ENCODE peak calls at places on chromosomes 13 and 19, in ten cellular contexts. N, S, Y, E, A, D, X, I, K and P are unnamed samples.

GRCh38 chr19:5498817-5499535 is 43.8 kb downstream of the ZNRF4 start:
- DNase-seq in N (no peak), S (no peak), Y (no peak), E (no peak), A (no peak), D (no peak), X (no peak), I (no peak), K (no peak), P (no peak)

GRCh38 chr19:53254451-53255341 is at the start of gene ZNF677:
- DNase-seq in N (peak), S (peak), Y (peak), E (peak), A (peak), D (peak), X (peak), I (peak), K (peak), P (peak)

GRCh38 chr19:3061214-3062161 is 807 bp downstream of the TLE5 start:
- DNase-seq in N (peak), S (peak), Y (no peak), E (peak), A (no peak), D (peak), X (peak), I (peak), K (no peak), P (peak)

GRCh38 chr13:99421758-99422555 is 79.3 kb upstream of the TM9SF2 start:
- DNase-seq in N (no peak), S (no peak), Y (no peak), E (no peak), A (no peak), D (no peak), X (no peak), I (no peak), K (no peak), P (no peak)

GRCh38 chr13:25281937-25282332 is 5.4 kb downstream of the MTMR6 start:
- DNase-seq in N (no peak), S (no peak), Y (no peak), E (no peak), A (no peak), D (no peak), X (no peak), I (no peak), K (no peak), P (no peak)

GRCh38 chr13:46176756-46177155 is 5.2 kb downstream of the LCP1 start:
- DNase-seq in N (no peak), S (no peak), Y (no peak), E (no peak), A (no peak), D (no peak), X (peak), I (no peak), K (no peak), P (no peak)

GRCh38 chr19:44757057-44757734 is 8.7 kb downstream of the BCL3 start:
- DNase-seq in N (peak), S (peak), Y (no peak), E (no peak), A (no peak), D (no peak), X (peak), I (peak), K (no peak), P (no peak)

GRCh38 chr19:17090501-17091074 is 15.0 kb downstream of the MYO9B start:
- DNase-seq in N (peak), S (no peak), Y (no peak), E (peak), A (no peak), D (peak), X (peak), I (peak), K (no peak), P (no peak)

GRCh38 chr19:13012690-13013608 is 17.7 kb downstream of the NFIX start:
- DNase-seq in N (peak), S (peak), Y (no peak), E (no peak), A (no peak), D (peak), X (no peak), I (peak), K (no peak), P (peak)

GRCh38 chr19:2420490-2420889 is 6.9 kb downstream of the TIMM13 start:
- DNase-seq in N (no peak), S (no peak), Y (no peak), E (no peak), A (no peak), D (no peak), X (no peak), I (no peak), K (no peak), P (no peak)

GRCh38 chr13:84553252-84553651 is 671.0 kb upstream of the SLITRK1 start:
- DNase-seq in N (no peak), S (no peak), Y (no peak), E (peak), A (no peak), D (no peak), X (peak), I (no peak), K (no peak), P (no peak)

GRCh38 chr19:35742121-35742724 is at the start of gene IGFLR1:
- DNase-seq in N (no peak), S (no peak), Y (no peak), E (no peak), A (no peak), D (peak), X (peak), I (no peak), K (no peak), P (peak)

GRCh38 chr19:35254341-35255297 is 5.8 kb downstream of the LSR start:
- DNase-seq in N (no peak), S (no peak), Y (no peak), E (no peak), A (no peak), D (no peak), X (no peak), I (no peak), K (no peak), P (no peak)

GRCh38 chr19:16915734-16916133 is 26.9 kb downstream of the F2RL3 start:
- DNase-seq in N (no peak), S (no peak), Y (no peak), E (no peak), A (no peak), D (no peak), X (no peak), I (no peak), K (no peak), P (no peak)

GRCh38 chr19:8392017-8392591 is 1.9 kb downstream of the RAB11B start:
- DNase-seq in N (peak), S (peak), Y (no peak), E (no peak), A (no peak), D (no peak), X (peak), I (no peak), K (no peak), P (no peak)

GRCh38 chr19:18658366-18658855 is 21.6 kb downstream of the KLHL26 start:
- DNase-seq in N (no peak), S (no peak), Y (no peak), E (no peak), A (no peak), D (no peak), X (no peak), I (no peak), K (no peak), P (no peak)

GRCh38 chr19:51480590-51480989 is 2.3 kb downstream of the CEACAM18 start:
- DNase-seq in N (no peak), S (peak), Y (no peak), E (peak), A (no peak), D (peak), X (no peak), I (no peak), K (no peak), P (no peak)

GRCh38 chr19:10269333-10270179 is 1.4 kb upstream of the ICAM1 start:
- DNase-seq in N (peak), S (peak), Y (no peak), E (peak), A (no peak), D (peak), X (peak), I (peak), K (peak), P (peak)

GRCh38 chr19:4609878-4610511 is 29.3 kb upstream of the TNFAIP8L1 start:
- DNase-seq in N (no peak), S (no peak), Y (no peak), E (no peak), A (no peak), D (no peak), X (peak), I (no peak), K (no peak), P (no peak)

GRCh38 chr13:24217601-24218281 is 57.2 kb downstream of the SPATA13 start:
- DNase-seq in N (peak), S (peak), Y (no peak), E (no peak), A (no peak), D (no peak), X (peak), I (peak), K (no peak), P (no peak)

GRCh38 chr19:33054623-33055022 is 10.1 kb downstream of the RHPN2 start:
- DNase-seq in N (no peak), S (no peak), Y (no peak), E (no peak), A (no peak), D (no peak), X (peak), I (no peak), K (no peak), P (no peak)

GRCh38 chr13:30143671-30144400 is 163.5 kb downstream of the KATNAL1 start:
- DNase-seq in N (peak), S (peak), Y (no peak), E (no peak), A (no peak), D (no peak), X (no peak), I (peak), K (no peak), P (no peak)

GRCh38 chr19:30437869-30438268 is 65.7 kb downstream of the ZNF536 start:
- DNase-seq in N (no peak), S (no peak), Y (no peak), E (no peak), A (no peak), D (no peak), X (no peak), I (no peak), K (no peak), P (no peak)

GRCh38 chr19:35545001-35545854 is at the start of gene TMEM147:
- DNase-seq in N (peak), S (peak), Y (peak), E (peak), A (no peak), D (peak), X (peak), I (peak), K (peak), P (peak)

GRCh38 chr19:2043269-2043641 is 7.8 kb downstream of the MKNK2 start:
- DNase-seq in N (no peak), S (no peak), Y (no peak), E (no peak), A (no peak), D (no peak), X (no peak), I (no peak), K (no peak), P (no peak)

GRCh38 chr13:19601749-19602725 is 31.4 kb upstream of the MPHOSPH8 start:
- DNase-seq in N (peak), S (peak), Y (no peak), E (no peak), A (peak), D (peak), X (peak), I (peak), K (no peak), P (peak)

GRCh38 chr13:46392967-46393366 is 5.9 kb upstream of the RUBCNL start:
- DNase-seq in N (no peak), S (no peak), Y (no peak), E (no peak), A (no peak), D (no peak), X (no peak), I (no peak), K (no peak), P (no peak)

GRCh38 chr13:83878691-83879410 is 3.4 kb downstream of the SLITRK1 start:
- DNase-seq in N (no peak), S (no peak), Y (no peak), E (no peak), A (no peak), D (no peak), X (no peak), I (no peak), K (no peak), P (no peak)

GRCh38 chr13:105758929-105759328 is 776.5 kb downstream of the EFNB2 start:
- DNase-seq in N (no peak), S (no peak), Y (no peak), E (no peak), A (no peak), D (no peak), X (no peak), I (no peak), K (no peak), P (no peak)